ENCODE peak calls at places on chromosomes 2 and 18, in six cellular contexts. O is thoracic aorta; D is skeletal muscle cell; J is dermis microvascular lymphatic vessel endothelial cell; V is GM12891; R is activated T-cell treated with anti-CD3 and anti-CD28 coated beads, Interleukin-2, amount 50 U/mL, for 72 hours. Q is an unnamed sample.

GRCh38 chr2:112714836-112715631 is 5.8 kb upstream of the NT5DC4 start:
- DNase-seq in J (no peak), V (no peak), R (no peak), O (no peak), D (no peak), Q (no peak)

GRCh38 chr2:157487747-157488146 is 43.9 kb upstream of the CYTIP start:
- DNase-seq in J (no peak), R (no peak), O (no peak), V (no peak), D (no peak), Q (no peak)

GRCh38 chr2:9107168-9108025 is 99.2 kb upstream of the ASAP2 start:
- DNase-seq in O (no peak), D (no peak), V (no peak), R (no peak), J (no peak), Q (no peak)

GRCh38 chr2:223880779-223881178 is 43.4 kb upstream of the AP1S3 start:
- DNase-seq in J (no peak), R (no peak), D (no peak), V (no peak), O (no peak), Q (no peak)

GRCh38 chr18:9104244-9104901 is 1.9 kb downstream of the NDUFV2 start:
- DNase-seq in O (no peak), J (no peak), R (no peak), D (no peak), V (no peak), Q (no peak)

GRCh38 chr2:240319855-240320560 is 115.5 kb upstream of the GPC1 start:
- DNase-seq in J (peak), R (no peak), D (peak), V (no peak), O (peak), Q (no peak)

GRCh38 chr2:143545059-143545458 is 415.8 kb downstream of the ARHGAP15 start:
- DNase-seq in O (no peak), R (no peak), D (no peak), J (no peak), V (no peak), Q (peak)

GRCh38 chr2:232501331-232501771 is 13.7 kb upstream of the ECEL1 start:
- DNase-seq in J (no peak), D (no peak), V (no peak), R (no peak), O (no peak), Q (no peak)

GRCh38 chr2:42938671-42939370 is 146.4 kb upstream of the HAAO start:
- DNase-seq in R (no peak), O (no peak), V (no peak), D (no peak), J (no peak), Q (no peak)

GRCh38 chr2:130251520-130251864 is 53.3 kb upstream of the TUBA3E start:
- DNase-seq in R (no peak), J (no peak), D (peak), V (no peak), O (no peak), Q (no peak)

GRCh38 chr2:13821255-13821880 is 811.1 kb upstream of the LRATD1 start:
- DNase-seq in D (peak), J (no peak), R (no peak), V (no peak), O (no peak), Q (no peak)

Q was measured in activated CD8-positive, alpha-beta T cell treated with anti-CD3 and anti-CD28 coated beads for 36 hours.